ENCODE peak calls at places on chromosomes 2 and 18, in nine cellular contexts. I is neural progenitor cell; A is GOT3; J is effector memory CD4-positive, alpha-beta T cell; M is T follicular helper cell; Q is NCI-H1417; P is kidney; C is T-helper 17 cell; S is stimulated activated CD4-positive, alpha-beta T cell treated with anti-CD3 and anti-CD28 coated beads, TNF-alpha, amount 100 ng/mL, for 4 hours. W is an unnamed sample.

GRCh38 chr2:55957142-55957541 is 33.6 kb upstream of the EFEMP1 start:
- DNase-seq in Q (no peak), P (no peak), I (no peak), A (no peak), M (no peak), J (no peak), S (no peak), C (no peak), W (no peak)

GRCh38 chr18:70452501-70452900 is 163.7 kb downstream of the SOCS6 start:
- DNase-seq in S (no peak), I (peak), J (no peak), Q (no peak), C (no peak), M (no peak), P (no peak), A (no peak), W (no peak)

GRCh38 chr2:218883491-218884490 is 3.1 kb downstream of the WNT10A start:
- DNase-seq in I (peak), S (no peak), C (peak), J (no peak), A (no peak), P (peak), M (no peak), Q (no peak), W (peak)

GRCh38 chr2:28644760-28645159 is 106.9 kb upstream of the PPP1CB start:
- DNase-seq in P (no peak), M (no peak), J (no peak), I (no peak), Q (no peak), S (no peak), A (no peak), C (no peak), W (no peak)

GRCh38 chr2:72837171-72837570 is 11.3 kb upstream of the EXOC6B start:
- DNase-seq in S (no peak), Q (no peak), A (no peak), P (no peak), I (no peak), J (no peak), M (no peak), C (no peak), W (no peak)

GRCh38 chr2:132469095-132469494 is 52.5 kb downstream of the GPR39 start:
- DNase-seq in C (no peak), M (no peak), J (no peak), P (no peak), I (no peak), Q (no peak), A (no peak), S (no peak), W (no peak)

GRCh38 chr2:162301151-162301804 is 17.2 kb downstream of the IFIH1 start:
- DNase-seq in A (no peak), C (peak), S (peak), I (peak), P (no peak), Q (peak), J (peak), M (peak), W (no peak)

GRCh38 chr2:120470717-120471060 is 124.8 kb downstream of the INHBB start:
- DNase-seq in S (no peak), A (no peak), P (no peak), M (no peak), J (no peak), Q (no peak), C (no peak), I (no peak), W (peak)

GRCh38 chr2:157058161-157058560 is 199.3 kb upstream of the GALNT5 start:
- DNase-seq in M (no peak), A (no peak), J (no peak), C (no peak), Q (no peak), P (no peak), S (no peak), I (no peak), W (no peak)

GRCh38 chr18:46324556-46324955 is 220.4 kb downstream of the HAUS1 start:
- DNase-seq in I (no peak), A (no peak), P (no peak), J (no peak), Q (peak), C (no peak), S (no peak), M (no peak), W (no peak)

GRCh38 chr2:143819190-143819735 is 690.0 kb downstream of the ARHGAP15 start:
- DNase-seq in Q (no peak), I (no peak), J (no peak), M (no peak), C (no peak), P (no peak), A (no peak), S (no peak), W (no peak)

GRCh38 chr18:39655341-39655740 is 2089.7 kb upstream of the CELF4 start:
- DNase-seq in P (no peak), Q (no peak), I (no peak), M (no peak), S (no peak), C (no peak), A (no peak), J (no peak), W (no peak)

GRCh38 chr2:232988444-232988843 is 24.6 kb downstream of the NGEF start:
- DNase-seq in I (no peak), A (peak), J (no peak), C (no peak), Q (no peak), M (no peak), S (no peak), P (no peak), W (peak)

GRCh38 chr18:5601188-5601624 is 57.4 kb upstream of the EPB41L3 start:
- DNase-seq in I (no peak), S (no peak), P (no peak), A (no peak), C (no peak), M (no peak), J (no peak), Q (no peak), W (no peak)

W was measured in upper lobe of right lung.